ENCODE peak calls at places on chromosome 16, in eight cellular contexts. S, B, L, X, G, H, E and P are unnamed samples.
A peak's percentile ranks its signal among the peaks of the same experiment; 100 is the strongest.

GRCh38 chr16:28494141-28494851 is at the start of gene APOBR:
- DNase-seq in S (no peak), B (no peak), L (no peak), X (no peak), G (peak; percentile 75), H (no peak), E (peak; percentile 83), P (no peak)

GRCh38 chr16:81478294-81478693 is 33.7 kb downstream of the CMIP start:
- DNase-seq in S (no peak), B (no peak), L (no peak), X (no peak), G (no peak), H (no peak), E (no peak), P (no peak)

GRCh38 chr16:969508-970378 is 1.0 kb downstream of the LMF1 start:
- DNase-seq in S (peak; percentile 52), B (no peak), L (peak; percentile 67), X (no peak), G (peak; percentile 32), H (no peak), E (no peak), P (no peak)

GRCh38 chr16:21262779-21263639 is 15.1 kb downstream of the CRYM start:
- DNase-seq in S (no peak), B (no peak), L (no peak), X (no peak), G (no peak), H (no peak), E (no peak), P (no peak)

GRCh38 chr16:30117768-30118167 is 4.4 kb upstream of the GDPD3 start:
- DNase-seq in S (no peak), B (no peak), L (no peak), X (no peak), G (no peak), H (no peak), E (no peak), P (no peak)

GRCh38 chr16:89431158-89431584 is 59.2 kb downstream of the ANKRD11 start:
- DNase-seq in S (no peak), B (peak; percentile 71), L (no peak), X (no peak), G (peak; percentile 72), H (peak; percentile 57), E (no peak), P (no peak)

GRCh38 chr16:67967956-67968439 is 439 bp downstream of the SLC12A4 start:
- DNase-seq in S (peak; percentile 54), B (no peak), L (peak; percentile 60), X (no peak), G (peak; percentile 44), H (no peak), E (no peak), P (no peak)

GRCh38 chr16:1379863-1380174 is 28.1 kb downstream of the GNPTG start:
- DNase-seq in S (peak; percentile 83), B (no peak), L (no peak), X (no peak), G (no peak), H (no peak), E (no peak), P (no peak)

GRCh38 chr16:27230562-27230991 is 27.3 kb downstream of the KDM8 start:
- DNase-seq in S (peak; percentile 19), B (no peak), L (no peak), X (no peak), G (peak; percentile 91), H (no peak), E (no peak), P (no peak)

GRCh38 chr16:2027024-2028010 is 615 bp downstream of the NHERF2 start:
- DNase-seq in S (no peak), B (no peak), L (peak; percentile 66), X (no peak), G (no peak), H (no peak), E (no peak), P (no peak)

DNA sequence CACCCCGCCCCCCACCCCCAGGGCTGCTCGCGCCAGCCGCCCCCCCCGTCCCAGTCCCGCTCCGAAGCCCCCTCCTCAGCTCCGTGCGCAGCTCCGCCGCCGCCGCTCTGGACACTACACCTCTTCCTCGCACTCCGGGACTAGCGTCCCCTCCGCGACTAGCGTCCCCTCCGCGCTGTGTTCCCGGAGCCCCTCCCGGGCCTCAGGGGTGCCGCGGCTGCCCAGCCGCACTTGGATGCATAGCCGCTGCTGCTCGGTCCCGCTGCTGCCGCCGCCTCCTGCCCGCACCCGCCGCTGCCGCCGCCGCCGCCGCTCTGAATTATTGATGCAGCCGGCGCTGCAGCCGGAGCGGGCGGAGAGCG is at the start of gene CBLN1:
- DNase-seq in S (no peak), B (no peak), L (no peak), X (no peak), G (no peak), H (no peak), E (no peak), P (no peak)
- H3K27me3 ChIP-seq in S (peaks cover 88% of the 10 kb centered on the region), B (peaks cover 33% of the 10 kb centered on the region), L (peaks cover 81% of the 10 kb centered on the region), X (no peaks in the 10 kb centered on the region), G (peaks cover 92% of the 10 kb centered on the region), H (peaks cover 92% of the 10 kb centered on the region), E (peaks cover 22% of the 10 kb centered on the region), P (peaks cover 5% of the 10 kb centered on the region)

DNA sequence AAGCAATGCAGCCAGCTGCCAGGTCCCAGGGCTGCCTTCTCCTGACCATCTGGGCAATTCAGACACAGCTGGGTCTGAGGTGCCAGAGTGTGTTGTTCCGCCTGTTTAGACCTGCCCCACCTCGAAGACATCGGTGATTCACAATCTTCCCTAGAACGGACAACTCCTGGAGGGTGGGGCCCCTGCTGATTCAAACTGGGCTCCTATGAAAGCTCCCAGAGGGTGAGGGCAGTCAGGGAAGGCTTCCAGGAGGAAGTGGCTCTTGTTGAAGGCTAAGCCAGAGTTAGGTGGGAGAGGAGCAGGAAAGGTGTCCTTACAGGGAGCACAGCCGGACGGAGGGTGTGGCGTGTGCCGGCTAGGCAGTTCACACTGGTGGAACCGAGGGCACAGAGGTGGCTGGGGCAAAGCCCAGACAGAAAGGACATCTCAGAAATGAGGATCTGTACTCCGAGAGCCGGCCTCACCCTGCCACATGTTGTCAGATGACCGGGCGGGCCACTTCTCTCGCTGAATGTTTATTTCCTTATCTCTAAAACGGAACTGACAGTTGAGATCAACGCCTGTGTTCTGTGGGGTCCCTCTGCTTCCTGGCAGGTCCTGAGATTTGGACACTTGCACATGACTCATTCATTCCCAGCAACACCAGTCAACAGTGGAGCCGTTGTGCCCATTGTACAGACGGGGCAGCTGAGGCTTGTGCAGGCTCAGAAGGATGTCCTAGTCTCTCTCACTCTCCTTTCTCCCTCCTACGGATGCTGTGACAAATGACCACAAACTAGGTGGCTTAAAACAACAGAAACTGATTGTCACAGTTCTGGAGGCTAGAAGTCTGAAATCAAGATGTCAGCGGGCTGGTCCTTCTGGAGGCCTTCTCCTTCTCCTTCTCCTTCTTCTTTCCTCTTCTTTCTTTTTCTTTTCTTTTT is 26.9 kb upstream of the LITAF start:
- DNase-seq in S (no peak), B (no peak), L (no peak), X (no peak), G (peak; percentile 85), H (no peak), E (no peak), P (no peak)
- TF ChIP-seq POLR2AphosphoS5 in S (no peak), B (no peak), L (no peak), X (no peak), G (peak; percentile 31), H (no peak), E (no peak), P (no peak)

GRCh38 chr16:50679676-50680555 is 1.2 kb downstream of the SNX20 start:
- DNase-seq in S (no peak), B (no peak), L (no peak), X (no peak), G (no peak), H (no peak), E (no peak), P (no peak)
- H3K4me3 ChIP-seq in S (no peak overlapping the region), B (no peak overlapping the region), L (no peak overlapping the region), X (no peak overlapping the region), G (peak overlapping the region; percentile 41), H (peak overlapping the region; percentile 26), E (peak overlapping the region; percentile 72), P (no peak overlapping the region)

GRCh38 chr16:87201052-87201451 is 116.1 kb downstream of the C16orf95 start:
- DNase-seq in S (no peak), B (no peak), L (no peak), X (no peak), G (peak; percentile 27), H (no peak), E (no peak), P (no peak)

GRCh38 chr16:87200637-87201036 is 116.6 kb downstream of the C16orf95 start:
- DNase-seq in S (no peak), B (no peak), L (no peak), X (no peak), G (no peak), H (no peak), E (no peak), P (no peak)

GRCh38 chr16:87201777-87202176 is 115.4 kb downstream of the C16orf95 start:
- DNase-seq in S (no peak), B (no peak), L (no peak), X (no peak), G (no peak), H (no peak), E (no peak), P (no peak)

GRCh38 chr16:87203060-87203656 is 114.0 kb downstream of the C16orf95 start:
- DNase-seq in S (peak; percentile 89), B (no peak), L (peak; percentile 92), X (peak; percentile 85), G (peak; percentile 68), H (no peak), E (no peak), P (peak; percentile 43)

GRCh38 chr16:87202346-87202745 is 114.8 kb downstream of the C16orf95 start:
- DNase-seq in S (no peak), B (no peak), L (no peak), X (no peak), G (no peak), H (no peak), E (no peak), P (no peak)
- H3K27me3 ChIP-seq in S (no peaks in the 10 kb centered on the region), B (no peaks in the 10 kb centered on the region), L (no peaks in the 10 kb centered on the region), X (no peaks in the 10 kb centered on the region), G (peaks cover 5% of the 10 kb centered on the region), H (no peaks in the 10 kb centered on the region), E (peaks cover 3% of the 10 kb centered on the region), P (no peaks in the 10 kb centered on the region)

DNA sequence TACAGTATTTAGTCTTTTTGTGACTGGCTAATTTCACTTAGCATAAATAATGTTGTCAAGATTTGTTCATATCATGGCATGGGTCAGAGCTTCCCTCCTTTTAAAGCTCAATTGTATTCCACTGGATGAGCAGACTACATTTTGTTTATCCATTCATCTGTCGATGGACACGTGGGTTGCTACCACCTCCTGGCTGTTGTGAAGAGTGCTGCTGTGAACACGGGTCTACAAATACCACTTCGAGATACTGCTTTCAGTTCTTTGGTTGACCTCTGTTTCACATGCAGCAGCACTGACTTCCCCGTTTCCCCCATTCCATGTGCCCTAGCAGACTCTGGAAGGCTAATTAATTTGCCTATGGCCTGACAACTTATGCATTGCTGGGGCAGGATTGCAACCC is 285.4 kb downstream of the SHISA9 start:
- DNase-seq in S (peak; percentile 55), B (no peak), L (no peak), X (no peak), G (no peak), H (no peak), E (no peak), P (no peak)
- TF ChIP-seq POLR2AphosphoS5 in S (no peak), B (no peak), L (no peak), X (no peak), G (no peak), H (no peak), E (no peak), P (no peak)

GRCh38 chr16:84511821-84512220 is 7.4 kb upstream of the MEAK7 start:
- DNase-seq in S (no peak), B (no peak), L (no peak), X (no peak), G (no peak), H (no peak), E (no peak), P (no peak)
- H3K4me3 ChIP-seq in S (no peak overlapping the region), B (no peak overlapping the region), L (no peak overlapping the region), X (no peak overlapping the region), G (no peak overlapping the region), H (no peak overlapping the region), E (no peak overlapping the region), P (no peak overlapping the region)